ENCODE peak calls at places on chromosomes 5 and 9, in seven cellular contexts. One of them, this sample, is unnamed. For H3K4me1, the result is how much of the 10 kb centered on the place peaks cover.

GRCh38 chr5:171622010-171622409 is 163.6 kb upstream of the SMIM23 start:
- DNase-seq in thyroid gland: no peak
- DNase-seq in Peyer's patch: no peak
- DNase-seq in breast epithelium: peak
- DNase-seq in uterus: no peak
- DNase-seq in sigmoid colon: peak
- DNase-seq in HCT116: no peak
- DNase-seq in this sample: no peak

GRCh38 chr5:138488481-138488945 is 23.2 kb downstream of the EGR1 start:
- DNase-seq in sigmoid colon: no peak
- DNase-seq in HCT116: no peak
- DNase-seq in uterus: no peak
- DNase-seq in Peyer's patch: no peak
- DNase-seq in thyroid gland: no peak
- DNase-seq in breast epithelium: no peak
- DNase-seq in this sample: no peak

GRCh38 chr9:117795271-117795670 is 91.1 kb downstream of the TLR4 start:
- DNase-seq in sigmoid colon: no peak
- DNase-seq in HCT116: no peak
- DNase-seq in thyroid gland: no peak
- DNase-seq in breast epithelium: no peak
- DNase-seq in uterus: no peak
- DNase-seq in Peyer's patch: no peak
- DNase-seq in this sample: no peak

GRCh38 chr5:55308254-55308836 is 556 bp downstream of the MTREX start:
- DNase-seq in uterus: no peak
- DNase-seq in breast epithelium: no peak
- DNase-seq in sigmoid colon: no peak
- DNase-seq in HCT116: no peak
- DNase-seq in thyroid gland: peak
- DNase-seq in Peyer's patch: no peak
- DNase-seq in this sample: no peak

GRCh38 chr9:35110327-35110758 is 5.3 kb downstream of the ATOSB start:
- DNase-seq in uterus: no peak
- DNase-seq in Peyer's patch: no peak
- DNase-seq in thyroid gland: peak
- DNase-seq in breast epithelium: no peak
- DNase-seq in sigmoid colon: no peak
- DNase-seq in HCT116: no peak
- DNase-seq in this sample: no peak

GRCh38 chr9:89975586-89975985 is 370.8 kb downstream of the GADD45G start:
- DNase-seq in sigmoid colon: no peak
- DNase-seq in HCT116: no peak
- DNase-seq in Peyer's patch: no peak
- DNase-seq in breast epithelium: no peak
- DNase-seq in uterus: no peak
- DNase-seq in thyroid gland: no peak
- DNase-seq in this sample: no peak

GRCh38 chr5:35138232-35138631 is 90.5 kb upstream of the AGXT2 start:
- DNase-seq in HCT116: no peak
- DNase-seq in thyroid gland: no peak
- DNase-seq in sigmoid colon: no peak
- DNase-seq in uterus: no peak
- DNase-seq in Peyer's patch: no peak
- DNase-seq in breast epithelium: no peak
- DNase-seq in this sample: no peak

GRCh38 chr9:86659413-86660046 is 287.8 kb downstream of the GAS1 start:
- DNase-seq in uterus: no peak
- DNase-seq in Peyer's patch: no peak
- DNase-seq in breast epithelium: no peak
- DNase-seq in HCT116: no peak
- DNase-seq in sigmoid colon: no peak
- DNase-seq in thyroid gland: no peak
- DNase-seq in this sample: no peak

GRCh38 chr5:168291281-168291960 is at the start of gene WWC1:
- DNase-seq in HCT116: peak
- DNase-seq in uterus: no peak
- DNase-seq in sigmoid colon: no peak
- DNase-seq in Peyer's patch: peak
- DNase-seq in thyroid gland: peak
- DNase-seq in breast epithelium: peak
- DNase-seq in this sample: peak

GRCh38 chr5:103336967-103337366 is 78.4 kb downstream of the MACIR start:
- DNase-seq in sigmoid colon: no peak
- DNase-seq in Peyer's patch: no peak
- DNase-seq in breast epithelium: no peak
- DNase-seq in HCT116: no peak
- DNase-seq in thyroid gland: no peak
- DNase-seq in uterus: no peak
- DNase-seq in this sample: no peak

GRCh38 chr9:130045657-130046450 is 2.9 kb upstream of the FNBP1 start:
- DNase-seq in sigmoid colon: no peak
- DNase-seq in uterus: no peak
- DNase-seq in thyroid gland: no peak
- DNase-seq in breast epithelium: no peak
- DNase-seq in HCT116: no peak
- DNase-seq in Peyer's patch: no peak
- DNase-seq in this sample: no peak

GRCh38 chr9:138104251-138105122 is 226.9 kb downstream of the CACNA1B start:
- DNase-seq in Peyer's patch: no peak
- DNase-seq in HCT116: no peak
- DNase-seq in thyroid gland: no peak
- DNase-seq in breast epithelium: no peak
- DNase-seq in uterus: no peak
- DNase-seq in sigmoid colon: no peak
- DNase-seq in this sample: no peak

GRCh38 chr9:136899196-136899595 is 12.9 kb downstream of the TRAF2 start:
- DNase-seq in HCT116: no peak
- DNase-seq in Peyer's patch: peak
- DNase-seq in uterus: no peak
- DNase-seq in sigmoid colon: no peak
- DNase-seq in thyroid gland: peak
- DNase-seq in breast epithelium: no peak
- DNase-seq in this sample: no peak

GRCh38 chr5:131214828-131215227 is 44.1 kb downstream of the LYRM7 start:
- DNase-seq in HCT116: no peak
- DNase-seq in uterus: no peak
- DNase-seq in thyroid gland: no peak
- DNase-seq in breast epithelium: no peak
- DNase-seq in sigmoid colon: no peak
- DNase-seq in Peyer's patch: no peak
- DNase-seq in this sample: no peak

DNA sequence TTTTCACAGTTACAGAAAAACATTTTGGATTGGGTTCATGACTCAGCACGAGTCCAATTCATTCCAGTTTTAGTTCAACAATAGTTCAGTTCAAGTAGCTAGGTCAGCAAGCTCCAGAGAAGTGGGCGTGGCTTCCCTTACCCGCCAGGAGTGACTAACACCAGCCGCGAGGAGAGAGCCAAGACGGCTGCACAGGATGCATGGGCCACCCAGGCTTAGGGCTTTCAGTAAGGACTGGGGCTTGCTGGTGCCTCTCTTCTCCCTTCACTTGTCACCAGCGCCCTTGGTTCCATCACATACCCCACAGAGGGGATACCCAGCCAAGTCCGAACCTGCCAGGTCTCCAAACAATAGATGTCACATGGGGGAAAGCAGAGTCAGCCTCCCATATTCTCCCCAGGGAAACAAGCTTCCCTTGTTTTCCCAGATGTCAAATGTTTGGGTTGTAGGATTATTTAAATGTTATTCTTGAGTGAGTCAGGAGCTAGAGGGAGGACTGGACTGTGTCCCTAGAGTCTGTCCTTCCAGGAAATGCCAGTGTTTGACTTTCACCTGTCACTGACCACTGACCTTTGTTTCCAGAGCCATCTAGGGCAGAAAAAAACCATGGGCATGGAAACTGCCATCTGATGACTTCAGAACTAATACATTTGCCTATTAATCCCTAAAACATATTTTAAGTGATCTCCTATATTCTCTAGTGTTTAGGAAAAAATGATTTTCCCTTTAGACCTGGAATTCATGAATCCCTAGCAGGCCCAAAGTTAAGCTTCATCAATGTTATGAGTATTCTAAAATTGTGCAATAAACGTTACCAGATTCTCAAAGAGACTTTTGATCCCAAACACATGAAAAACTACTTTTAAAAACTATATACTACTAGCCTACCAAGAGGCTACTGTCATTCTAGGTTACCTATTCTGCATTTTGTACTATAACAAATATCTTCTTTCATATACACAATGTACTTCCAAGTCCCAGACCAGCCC is 51.9 kb downstream of the NIPAL4 start:
- DNase-seq in uterus: peak
- DNase-seq in Peyer's patch: peak
- DNase-seq in HCT116: peak
- DNase-seq in sigmoid colon: peak
- DNase-seq in thyroid gland: peak
- DNase-seq in breast epithelium: peak
- DNase-seq in this sample: peak
- TF ChIP-seq POLR2A in uterus: no peak
- TF ChIP-seq POLR2A in Peyer's patch: no peak
- TF ChIP-seq POLR2A in HCT116: no peak
- TF ChIP-seq POLR2A in sigmoid colon: no peak
- TF ChIP-seq POLR2A in thyroid gland: no peak
- TF ChIP-seq POLR2A in breast epithelium: no peak
- TF ChIP-seq POLR2A in this sample: no peak

GRCh38 chr9:93300175-93300572 is 116.2 kb downstream of the WNK2 start:
- DNase-seq in breast epithelium: peak
- DNase-seq in HCT116: no peak
- DNase-seq in Peyer's patch: peak
- DNase-seq in sigmoid colon: no peak
- DNase-seq in thyroid gland: no peak
- DNase-seq in uterus: no peak
- DNase-seq in this sample: no peak

GRCh38 chr9:93300585-93301081 is 116.7 kb downstream of the WNK2 start:
- DNase-seq in HCT116: no peak
- DNase-seq in thyroid gland: no peak
- DNase-seq in Peyer's patch: peak
- DNase-seq in uterus: no peak
- DNase-seq in breast epithelium: peak
- DNase-seq in sigmoid colon: peak
- DNase-seq in this sample: no peak

GRCh38 chr9:93297659-93298497 is 113.9 kb downstream of the WNK2 start:
- DNase-seq in sigmoid colon: peak
- DNase-seq in uterus: no peak
- DNase-seq in breast epithelium: no peak
- DNase-seq in HCT116: no peak
- DNase-seq in thyroid gland: no peak
- DNase-seq in Peyer's patch: no peak
- DNase-seq in this sample: no peak

GRCh38 chr9:93298498-93299417 is 114.8 kb downstream of the WNK2 start:
- DNase-seq in HCT116: no peak
- DNase-seq in Peyer's patch: no peak
- DNase-seq in sigmoid colon: peak
- DNase-seq in uterus: no peak
- DNase-seq in thyroid gland: no peak
- DNase-seq in breast epithelium: no peak
- DNase-seq in this sample: peak

GRCh38 chr9:93299418-93300174 is 115.7 kb downstream of the WNK2 start:
- DNase-seq in uterus: no peak
- DNase-seq in HCT116: no peak
- DNase-seq in thyroid gland: no peak
- DNase-seq in breast epithelium: no peak
- DNase-seq in sigmoid colon: peak
- DNase-seq in Peyer's patch: no peak
- DNase-seq in this sample: no peak
- H3K4me1 ChIP-seq in uterus: under half
- H3K4me1 ChIP-seq in HCT116: under half
- H3K4me1 ChIP-seq in thyroid gland: under half
- H3K4me1 ChIP-seq in breast epithelium: under half
- H3K4me1 ChIP-seq in sigmoid colon: under half
- H3K4me1 ChIP-seq in Peyer's patch: under half
- H3K4me1 ChIP-seq in this sample: under half

GRCh38 chr5:147512640-147513334 is 2.9 kb upstream of the DPYSL3 start:
- DNase-seq in HCT116: no peak
- DNase-seq in uterus: no peak
- DNase-seq in breast epithelium: no peak
- DNase-seq in Peyer's patch: no peak
- DNase-seq in thyroid gland: no peak
- DNase-seq in sigmoid colon: no peak
- DNase-seq in this sample: no peak

GRCh38 chr5:147509041-147509709 is 693 bp downstream of the DPYSL3 start:
- DNase-seq in uterus: peak
- DNase-seq in HCT116: no peak
- DNase-seq in breast epithelium: peak
- DNase-seq in thyroid gland: peak
- DNase-seq in sigmoid colon: peak
- DNase-seq in Peyer's patch: no peak
- DNase-seq in this sample: peak

GRCh38 chr5:147508711-147509040 is 1.2 kb downstream of the DPYSL3 start:
- DNase-seq in breast epithelium: no peak
- DNase-seq in HCT116: no peak
- DNase-seq in thyroid gland: no peak
- DNase-seq in sigmoid colon: no peak
- DNase-seq in Peyer's patch: no peak
- DNase-seq in uterus: no peak
- DNase-seq in this sample: no peak

GRCh38 chr5:147509710-147510651 is at the start of gene DPYSL3:
- DNase-seq in Peyer's patch: no peak
- DNase-seq in HCT116: peak
- DNase-seq in thyroid gland: peak
- DNase-seq in sigmoid colon: peak
- DNase-seq in uterus: peak
- DNase-seq in breast epithelium: peak
- DNase-seq in this sample: peak

GRCh38 chr5:147510885-147511284 is 1.0 kb upstream of the DPYSL3 start:
- DNase-seq in thyroid gland: no peak
- DNase-seq in breast epithelium: no peak
- DNase-seq in Peyer's patch: no peak
- DNase-seq in HCT116: no peak
- DNase-seq in uterus: no peak
- DNase-seq in sigmoid colon: no peak
- DNase-seq in this sample: no peak
- TF ChIP-seq POLR2A in thyroid gland: no peak
- TF ChIP-seq POLR2A in breast epithelium: no peak
- TF ChIP-seq POLR2A in Peyer's patch: no peak
- TF ChIP-seq POLR2A in HCT116: no peak
- TF ChIP-seq POLR2A in uterus: no peak
- TF ChIP-seq POLR2A in sigmoid colon: no peak
- TF ChIP-seq POLR2A in this sample: no peak

GRCh38 chr9:98248737-98249474 is 6.5 kb downstream of the TBC1D2 start:
- DNase-seq in breast epithelium: no peak
- DNase-seq in Peyer's patch: no peak
- DNase-seq in HCT116: no peak
- DNase-seq in sigmoid colon: peak
- DNase-seq in uterus: peak
- DNase-seq in thyroid gland: peak
- DNase-seq in this sample: peak
- H3K4me1 ChIP-seq in breast epithelium: under half
- H3K4me1 ChIP-seq in Peyer's patch: under half
- H3K4me1 ChIP-seq in HCT116: half or more
- H3K4me1 ChIP-seq in sigmoid colon: under half
- H3K4me1 ChIP-seq in uterus: under half
- H3K4me1 ChIP-seq in thyroid gland: half or more
- H3K4me1 ChIP-seq in this sample: under half

DNA sequence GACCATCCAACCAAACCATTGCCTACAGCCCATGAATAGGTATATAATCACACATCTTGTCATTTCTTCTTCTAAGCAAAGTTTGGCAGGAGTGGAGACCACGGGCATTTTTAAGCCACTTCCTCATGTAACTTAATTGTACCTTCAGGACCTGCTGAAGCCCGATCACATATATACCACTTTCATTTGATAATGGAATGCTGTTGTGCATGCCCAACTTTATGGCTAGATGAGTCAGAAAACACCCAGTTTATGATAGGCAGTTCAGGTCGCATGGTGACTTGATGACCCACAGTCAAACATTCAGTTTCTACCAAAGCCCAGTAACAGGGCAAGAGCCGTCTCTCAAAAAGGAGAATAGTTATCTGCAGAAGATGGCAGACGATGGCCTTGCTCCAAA is 2295.0 kb upstream of the ACO1 start:
- DNase-seq in breast epithelium: no peak
- DNase-seq in uterus: no peak
- DNase-seq in HCT116: no peak
- DNase-seq in Peyer's patch: no peak
- DNase-seq in thyroid gland: no peak
- DNase-seq in sigmoid colon: no peak
- DNase-seq in this sample: no peak
- TF ChIP-seq POLR2A in breast epithelium: no peak
- TF ChIP-seq POLR2A in uterus: no peak
- TF ChIP-seq POLR2A in HCT116: no peak
- TF ChIP-seq POLR2A in Peyer's patch: no peak
- TF ChIP-seq POLR2A in thyroid gland: no peak
- TF ChIP-seq POLR2A in sigmoid colon: no peak
- TF ChIP-seq POLR2A in this sample: no peak

This sample was measured in body of pancreas.